ENCODE peak calls at places on chromosomes 12 and 14, in four cellular contexts. Z is HepG2, E is A549, A is IMR-90. W is an unnamed sample.

GRCh38 chr12:128918481-128918880 is 65.2 kb downstream of the GLT1D1 start:
- DNase-seq in Z (no peak), E (no peak), A (no peak), W (no peak)

GRCh38 chr12:31005256-31005943 is 68.3 kb upstream of the DDX11 start:
- DNase-seq in Z (no peak), E (no peak), A (no peak), W (no peak)

GRCh38 chr14:47039336-47039735 is 387.8 kb upstream of the RPL10L start:
- DNase-seq in Z (no peak), E (no peak), A (no peak), W (no peak)

GRCh38 chr14:102235275-102235897 is 69.6 kb downstream of the MOK start:
- DNase-seq in Z (peak; percentile 70), E (peak; percentile 85), A (peak; percentile 89), W (peak; percentile 83)

GRCh38 chr12:14928946-14929345 is 9.4 kb downstream of the ERP27 start:
- DNase-seq in Z (no peak), E (no peak), A (no peak), W (no peak)

GRCh38 chr12:54082402-54082892 is 28.8 kb downstream of the HOXC4 start:
- DNase-seq in Z (no peak), E (no peak), A (no peak), W (peak; percentile 86)

GRCh38 chr14:24337824-24338175 is 2.0 kb downstream of the RIPK3 start:
- DNase-seq in Z (no peak), E (no peak), A (no peak), W (no peak)

GRCh38 chr14:99320105-99320572 is 48.1 kb upstream of the BCL11B start:
- DNase-seq in Z (peak; percentile 29), E (peak; percentile 71), A (peak; percentile 8), W (peak; percentile 78)

GRCh38 chr14:88422919-88423318 is 37.5 kb downstream of the SPATA7 start:
- DNase-seq in Z (no peak), E (no peak), A (peak; percentile 88), W (no peak)

GRCh38 chr12:106840217-106840616 is 65.7 kb downstream of the RIC8B start:
- DNase-seq in Z (peak; percentile 65), E (peak; percentile 80), A (peak; percentile 64), W (peak; percentile 41)

GRCh38 chr14:29039171-29039570 is 272.6 kb downstream of the FOXG1 start:
- DNase-seq in Z (no peak), E (no peak), A (peak; percentile 50), W (no peak)

GRCh38 chr12:24111101-24111500 is 161.6 kb upstream of the SOX5 start:
- DNase-seq in Z (no peak), E (no peak), A (peak; percentile 79), W (no peak)

GRCh38 chr12:131592972-131593371 is 117.9 kb upstream of the SFSWAP start:
- DNase-seq in Z (no peak), E (no peak), A (no peak), W (no peak)

GRCh38 chr14:22769369-22769768 is 2.9 kb downstream of the OXA1L start:
- DNase-seq in Z (no peak), E (no peak), A (no peak), W (no peak)

GRCh38 chr14:31930493-31931225 is 146.4 kb upstream of the ARHGAP5 start:
- DNase-seq in Z (peak; percentile 43), E (peak; percentile 75), A (peak; percentile 65), W (no peak)

GRCh38 chr14:75341639-75342038 is 63.0 kb downstream of the FOS start:
- DNase-seq in Z (no peak), E (no peak), A (no peak), W (no peak)

GRCh38 chr14:33165926-33166289 is 227.2 kb downstream of the NPAS3 start:
- DNase-seq in Z (no peak), E (no peak), A (no peak), W (no peak)

GRCh38 chr14:33163109-33163508 is 224.4 kb downstream of the NPAS3 start:
- DNase-seq in Z (no peak), E (no peak), A (no peak), W (no peak)

DNA sequence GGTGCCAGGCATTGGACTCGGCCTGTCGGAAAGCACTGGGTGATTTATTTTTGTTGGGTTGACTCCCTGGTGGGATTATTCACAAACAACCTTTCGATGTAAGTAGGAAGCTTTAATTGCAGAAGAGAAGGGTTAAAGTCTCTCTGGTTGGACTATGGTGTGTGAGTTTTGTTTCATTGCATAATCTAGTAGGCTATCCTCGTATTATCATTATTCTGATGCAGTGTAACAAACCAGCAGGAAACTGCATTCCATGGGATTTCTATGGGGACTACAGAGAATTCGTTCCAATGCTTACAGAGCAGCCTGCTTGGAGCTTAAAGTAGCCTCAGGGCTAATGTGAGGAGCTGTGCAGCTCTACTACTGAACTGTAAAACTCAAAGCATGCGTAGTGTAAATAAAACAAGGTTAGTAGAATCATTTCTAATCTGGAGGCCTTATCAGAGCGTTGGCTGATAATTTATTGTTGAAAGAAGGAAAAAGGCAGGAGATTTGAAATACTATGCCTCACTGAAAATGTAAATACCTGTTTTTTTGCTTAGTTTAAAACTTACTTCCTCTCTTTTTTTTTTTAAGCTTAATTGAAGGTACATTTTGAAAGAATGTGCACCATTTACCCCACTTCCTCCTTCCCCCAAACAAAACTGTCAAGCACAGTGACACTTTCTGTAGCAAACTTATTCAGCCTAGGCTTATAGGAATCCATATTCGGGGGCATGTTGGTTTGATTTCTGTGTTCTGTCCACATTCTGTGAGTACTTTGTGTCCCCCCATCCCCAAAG is 226.7 kb downstream of the NPAS3 start:
- DNase-seq in Z (no peak), E (no peak), A (no peak), W (no peak)
- TF ChIP-seq MAZ in Z (no peak), E (no peak), A (no peak), W (no peak)

DNA sequence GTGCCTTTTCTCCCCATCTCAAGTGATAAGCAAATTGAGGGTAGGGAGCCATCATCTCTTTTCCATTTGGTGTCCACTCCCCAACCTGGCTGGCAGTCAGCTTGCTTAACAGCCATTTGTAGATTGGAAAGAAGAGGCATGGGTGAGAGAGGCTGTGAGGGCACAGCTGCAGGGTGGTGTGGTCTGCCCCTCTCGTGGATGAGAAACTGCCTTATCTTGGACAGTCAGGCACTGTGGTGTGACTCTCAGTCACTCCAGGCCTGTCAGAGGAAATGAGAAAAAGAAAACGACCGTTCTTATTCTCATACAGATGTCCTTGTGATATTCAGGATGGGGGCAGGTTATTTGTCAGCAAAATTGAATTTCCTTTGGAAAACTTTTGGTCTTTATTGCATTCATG is 65.1 kb upstream of the SRSF5 start:
- DNase-seq in Z (no peak), E (no peak), A (no peak), W (no peak)
- TF ChIP-seq MAZ in Z (no peak), E (no peak), A (no peak), W (no peak)

DNA sequence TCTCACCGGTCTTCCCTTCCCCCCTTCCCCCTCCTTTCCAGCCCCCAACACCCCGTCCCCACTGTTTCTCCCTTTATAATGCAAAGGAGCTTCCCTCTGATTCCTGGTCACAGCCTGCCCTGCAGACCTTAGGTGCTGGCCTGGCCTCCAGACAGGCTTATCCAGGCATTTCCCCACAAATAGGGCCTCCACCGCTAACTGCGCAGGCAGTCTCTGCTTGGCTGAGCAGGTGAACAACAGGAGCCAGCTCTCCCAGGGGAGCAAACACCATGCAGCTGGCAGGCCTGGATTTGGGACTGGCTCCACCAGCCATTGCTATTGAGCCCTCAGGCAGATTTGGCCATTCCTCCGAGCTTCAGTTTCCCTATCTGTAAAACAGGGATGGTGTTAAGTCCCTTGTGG is 46.0 kb downstream of the SMIM41 start:
- DNase-seq in Z (no peak), E (no peak), A (no peak), W (no peak)
- TF ChIP-seq MAZ in Z (no peak), E (no peak), A (no peak), W (no peak)

GRCh38 chr12:56206373-56207166 is 15.2 kb downstream of the RNF41 start:
- DNase-seq in Z (peak; percentile 56), E (peak; percentile 74), A (peak; percentile 54), W (peak; percentile 76)
- TF ChIP-seq MAZ in Z (no peak), E (no peak), A (no peak), W (no peak)

DNA sequence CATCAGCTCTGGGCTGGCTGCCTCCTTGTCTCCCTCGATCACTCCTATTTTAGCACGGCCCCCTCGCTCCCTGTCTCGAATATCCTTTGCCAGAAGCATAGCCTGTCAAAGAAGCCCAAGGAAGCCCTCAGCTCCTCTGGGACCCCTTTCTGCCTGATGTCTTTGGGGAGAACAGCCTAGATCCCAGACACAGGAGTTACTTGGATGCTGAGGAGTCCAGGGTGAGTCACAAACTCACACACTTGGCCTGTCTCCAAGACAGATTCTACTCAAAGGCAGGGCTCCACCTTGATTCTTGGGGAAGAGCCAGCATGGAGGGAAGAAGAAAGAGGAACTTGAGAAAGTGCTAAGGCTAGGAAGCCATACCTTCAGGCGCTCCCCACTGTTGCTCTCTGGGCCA is 8.1 kb downstream of the AVIL start:
- DNase-seq in Z (no peak), E (peak; percentile 60), A (peak; percentile 73), W (peak; percentile 39)
- TF ChIP-seq MAZ in Z (no peak), E (no peak), A (no peak), W (no peak)

GRCh38 chr12:63397807-63398206 is 246.8 kb upstream of the AVPR1A start:
- DNase-seq in Z (no peak), E (no peak), A (no peak), W (no peak)

GRCh38 chr12:63403256-63403655 is 252.3 kb upstream of the AVPR1A start:
- DNase-seq in Z (no peak), E (no peak), A (no peak), W (no peak)

GRCh38 chr12:63400318-63400717 is 249.3 kb upstream of the AVPR1A start:
- DNase-seq in Z (no peak), E (no peak), A (no peak), W (no peak)

GRCh38 chr12:63404611-63405010 is 253.6 kb upstream of the AVPR1A start:
- DNase-seq in Z (no peak), E (no peak), A (no peak), W (no peak)

DNA sequence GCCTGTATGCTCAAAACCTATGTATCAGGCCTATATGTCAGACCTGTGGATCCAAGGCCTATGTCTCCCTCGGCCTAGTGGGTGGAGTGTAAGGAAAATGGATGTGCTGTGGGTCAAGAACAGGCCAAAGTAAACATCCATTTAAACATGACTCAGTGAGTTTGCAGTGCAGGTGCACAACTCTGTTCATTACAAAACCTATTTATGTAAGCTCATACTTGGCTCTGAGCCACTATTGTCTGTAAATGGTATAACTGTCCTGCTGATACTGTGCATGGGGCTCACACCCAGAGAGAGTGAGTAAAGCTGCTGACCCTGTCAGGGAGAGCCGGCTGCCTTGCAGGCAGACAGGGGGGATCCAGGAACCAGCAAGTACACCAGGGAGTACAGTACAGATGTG is 249.7 kb upstream of the AVPR1A start:
- DNase-seq in Z (peak; percentile 45), E (peak; percentile 56), A (peak; percentile 24), W (no peak)
- TF ChIP-seq MAZ in Z (no peak), E (no peak), A (no peak), W (no peak)

DNA sequence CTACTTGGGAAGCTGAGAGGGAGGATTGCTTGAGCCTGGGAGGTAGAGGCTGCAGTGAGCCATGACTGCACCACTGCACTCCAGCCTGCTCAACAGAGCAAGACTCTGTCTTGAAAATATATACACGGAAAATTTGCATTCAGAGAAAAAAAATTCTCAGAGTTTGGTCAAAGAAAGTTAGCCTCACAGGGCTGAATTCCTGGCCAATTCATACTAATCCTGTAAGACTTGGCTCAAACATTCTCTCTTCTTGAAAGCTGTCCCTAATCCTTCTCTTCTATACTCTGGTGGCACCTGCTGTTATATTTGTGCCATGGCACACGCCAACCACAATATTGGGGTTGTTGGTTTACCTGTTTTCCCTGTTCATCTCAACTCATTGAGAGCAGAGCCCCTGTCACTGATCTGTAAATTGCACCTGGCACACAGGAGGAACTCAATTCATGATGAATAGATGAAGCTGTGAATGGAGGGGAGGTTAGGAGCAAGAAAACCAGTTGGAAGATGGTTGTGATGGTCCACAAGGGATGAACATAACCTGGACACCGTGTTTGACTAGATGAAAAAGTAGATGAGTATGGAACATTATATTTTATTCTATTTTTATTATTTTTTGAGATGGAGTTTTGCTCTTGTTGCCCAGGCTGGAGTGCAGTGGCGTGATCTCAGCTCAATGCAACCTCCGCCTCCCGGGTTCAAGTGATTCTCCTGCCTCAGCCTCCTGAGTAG is 36.8 kb upstream of the SPTSSA start:
- DNase-seq in Z (peak; percentile 86), E (peak; percentile 80), A (peak; percentile 22), W (no peak)
- TF ChIP-seq MAZ in Z (no peak), E (no peak), A (no peak), W (no peak)